ENCODE peak calls at places on chromosomes 4 and X, in four cellular contexts. L is K562, H is HepG2, X is GM12878. E is an unnamed sample.

GRCh38 chrX:134599173-134599914 is 58.9 kb downstream of the PLAC1 start:
- DNase-seq in L (no peak), X (peak), H (no peak), E (no peak)

GRCh38 chrX:39249999-39250398 is 448.7 kb downstream of the MID1IP1 start:
- DNase-seq in H (no peak), X (no peak), L (no peak), E (no peak)

GRCh38 chr4:82431026-82431745 is 796 bp downstream of the ENOPH1 start:
- DNase-seq in X (no peak), L (peak), H (no peak), E (peak)

GRCh38 chrX:30957753-30958152 is 68.7 kb upstream of the TAB3 start:
- DNase-seq in X (no peak), H (peak), L (no peak), E (no peak)

GRCh38 chr4:2832309-2832980 is 11.2 kb upstream of the ADD1 start:
- DNase-seq in L (no peak), X (no peak), H (no peak), E (no peak)

GRCh38 chrX:1403228-1403627 is 11.3 kb upstream of the SLC25A6 start:
- DNase-seq in L (no peak), H (no peak), X (no peak), E (no peak)

GRCh38 chrX:100208076-100208475 is 202.0 kb downstream of the PCDH19 start:
- DNase-seq in H (no peak), X (no peak), L (no peak), E (no peak)

GRCh38 chr4:110270492-110271197 is 72.2 kb upstream of the ELOVL6 start:
- DNase-seq in X (no peak), H (no peak), L (no peak), E (no peak)

GRCh38 chr4:188658958-188659522 is 519.8 kb downstream of the TRIML1 start:
- DNase-seq in L (peak), H (no peak), X (no peak), E (no peak)

GRCh38 chr4:54687887-54688841 is 30.4 kb downstream of the KIT start:
- DNase-seq in X (no peak), H (no peak), L (no peak), E (no peak)

GRCh38 chrX:76987381-76987780 is 459.8 kb upstream of the FGF16 start:
- DNase-seq in X (no peak), H (no peak), L (no peak), E (no peak)

GRCh38 chr4:78940752-78941151 is 1.5 kb upstream of the PAQR3 start:
- DNase-seq in X (no peak), H (no peak), L (no peak), E (no peak)

GRCh38 chrX:12614266-12614665 is 176.9 kb upstream of the PRPS2 start:
- DNase-seq in H (no peak), X (no peak), L (no peak), E (no peak)
- TF ChIP-seq FOXK2 in H (no peak), X (no peak), L (no peak), E (no peak)

DNA sequence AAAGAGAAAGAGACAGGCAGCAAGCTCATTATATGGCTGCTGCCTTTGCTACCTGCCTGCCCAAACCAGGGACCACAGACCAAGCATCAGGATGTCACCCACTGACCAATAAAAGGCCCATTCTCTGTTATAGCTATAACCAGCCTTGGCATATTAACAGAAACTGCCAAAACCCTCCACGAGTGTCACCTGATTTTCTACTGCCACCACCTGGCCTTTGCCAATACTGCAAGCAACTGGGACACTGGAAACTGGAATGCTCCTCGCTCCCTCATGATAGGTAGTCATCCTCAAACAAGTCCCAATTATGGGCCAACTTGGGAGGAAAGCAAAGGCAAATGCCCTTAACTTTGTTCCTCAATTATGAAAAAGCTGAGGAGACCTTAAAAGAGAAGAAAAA is 76.0 kb downstream of the SPIN4 start:
- DNase-seq in X (peak), L (peak), H (peak), E (peak)
- TF ChIP-seq FOXK2 in X (no peak), L (no peak), H (no peak), E (no peak)

GRCh38 chrX:18617351-18617750 is 54.6 kb downstream of the RS1 start:
- DNase-seq in H (peak), L (no peak), X (no peak), E (no peak)
- TF ChIP-seq FOXK2 in H (no peak), L (no peak), X (no peak), E (no peak)

DNA sequence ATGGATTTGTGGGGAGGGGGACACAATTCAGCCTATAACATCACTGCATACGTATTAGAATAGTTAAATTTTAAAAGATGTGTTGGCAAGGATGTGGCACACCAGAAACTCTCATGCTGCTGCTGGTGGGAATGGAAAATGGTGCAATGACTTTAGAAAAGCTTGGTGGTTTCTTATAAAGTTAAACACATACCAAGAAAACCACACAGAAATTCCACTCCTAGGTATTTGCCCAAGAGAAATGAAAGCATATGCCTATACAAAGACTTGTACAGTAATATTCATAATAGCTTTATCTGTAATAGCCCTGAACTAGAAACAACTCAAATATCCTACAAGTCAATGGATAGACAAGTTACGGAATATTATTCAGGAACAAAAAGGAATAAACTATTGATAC is 71.3 kb upstream of the PDHA1 start:
- DNase-seq in H (no peak), X (peak), L (no peak), E (no peak)
- TF ChIP-seq FOXK2 in H (no peak), X (no peak), L (no peak), E (no peak)

E was measured in HEK293T.